ENCODE peak calls at places on chromosomes 7 and 10, in ten cellular contexts. O, X, P, R, W, B, V, I, J and M are unnamed samples. For H3K36me3, the result is how much of the 10 kb centered on the place peaks cover.

GRCh38 chr7:40469481-40469880 is 334.7 kb downstream of the SUGCT start:
- DNase-seq in X (no peak), W (no peak), B (no peak), P (no peak), V (no peak), I (no peak), J (peak), R (no peak), O (no peak), M (no peak)

GRCh38 chr7:1457949-1458675 is 1.2 kb downstream of the MICALL2 start:
- DNase-seq in O (no peak), P (no peak), V (no peak), X (no peak), W (no peak), J (no peak), I (no peak), B (no peak), R (no peak), M (no peak)

GRCh38 chr7:41978858-41979257 is 258.2 kb downstream of the GLI3 start:
- DNase-seq in X (no peak), B (no peak), I (no peak), W (no peak), V (no peak), J (no peak), O (no peak), P (no peak), R (no peak), M (no peak)

GRCh38 chr10:29386347-29386999 is 97.6 kb downstream of the LYZL1 start:
- DNase-seq in I (no peak), O (no peak), R (peak), X (no peak), W (peak), P (no peak), B (peak), V (no peak), J (no peak), M (no peak)

GRCh38 chr10:35928017-35928619 is 286.0 kb upstream of the FZD8 start:
- DNase-seq in O (no peak), X (no peak), V (no peak), R (no peak), B (no peak), I (no peak), J (no peak), P (no peak), W (no peak), M (no peak)

GRCh38 chr7:19754521-19755116 is 18.8 kb downstream of the TMEM196 start:
- DNase-seq in W (peak), I (no peak), R (peak), P (no peak), V (no peak), B (peak), O (peak), J (peak), X (no peak), M (no peak)

GRCh38 chr7:112254166-112254565 is 47.7 kb downstream of the ZNF277 start:
- DNase-seq in B (no peak), X (no peak), O (no peak), W (no peak), R (no peak), J (no peak), V (no peak), P (no peak), I (no peak), M (no peak)

GRCh38 chr10:11097686-11098085 is 80.0 kb downstream of the CELF2 start:
- DNase-seq in P (no peak), W (no peak), O (no peak), R (no peak), X (no peak), I (no peak), B (no peak), J (no peak), V (no peak), M (no peak)

GRCh38 chr7:32043688-32044087 is 26.5 kb downstream of the PDE1C start:
- DNase-seq in R (no peak), P (no peak), I (no peak), B (no peak), O (no peak), W (no peak), V (no peak), X (no peak), J (no peak), M (no peak)

GRCh38 chr10:129123428-129123827 is 343.6 kb upstream of the MGMT start:
- DNase-seq in J (no peak), I (no peak), V (no peak), B (no peak), O (no peak), P (no peak), R (no peak), X (no peak), W (no peak), M (no peak)

GRCh38 chr7:52369922-52370321 is 665.5 kb upstream of the POM121L12 start:
- DNase-seq in I (no peak), P (no peak), X (no peak), V (no peak), R (no peak), W (no peak), J (no peak), B (no peak), O (no peak), M (no peak)

GRCh38 chr7:39265912-39266591 is 288.3 kb downstream of the POU6F2 start:
- DNase-seq in V (no peak), X (no peak), W (peak), I (no peak), B (no peak), J (no peak), R (no peak), O (no peak), P (peak), M (no peak)

GRCh38 chr7:24741691-24742639 is 15.3 kb downstream of the GSDME start:
- DNase-seq in B (no peak), V (no peak), W (no peak), X (no peak), J (no peak), R (no peak), O (no peak), I (no peak), P (peak), M (no peak)

GRCh38 chr10:60044221-60044620 is 137.9 kb upstream of the CCDC6 start:
- DNase-seq in R (no peak), V (no peak), P (no peak), J (no peak), O (no peak), I (no peak), B (no peak), W (no peak), X (no peak), M (no peak)

GRCh38 chr7:8161398-8161828 is 100.6 kb downstream of the ICA1 start:
- DNase-seq in I (no peak), W (no peak), B (no peak), J (no peak), R (no peak), O (no peak), P (no peak), X (no peak), V (no peak), M (no peak)

GRCh38 chr7:16098058-16098457 is 323.3 kb downstream of the CRPPA start:
- DNase-seq in P (no peak), V (no peak), O (no peak), I (no peak), J (no peak), X (no peak), B (peak), W (no peak), R (no peak), M (no peak)

GRCh38 chr7:38542156-38542555 is 89.0 kb downstream of the AMPH start:
- DNase-seq in X (no peak), B (no peak), V (no peak), O (no peak), I (no peak), J (no peak), P (peak), R (no peak), W (no peak), M (no peak)

GRCh38 chr7:45122975-45123860 is 11.7 kb upstream of the TBRG4 start:
- DNase-seq in W (no peak), P (no peak), I (no peak), J (no peak), V (no peak), R (no peak), B (no peak), X (no peak), O (no peak), M (no peak)

GRCh38 chr7:22278660-22279059 is 78.3 kb downstream of the RAPGEF5 start:
- DNase-seq in P (no peak), B (peak), R (no peak), V (no peak), W (no peak), O (no peak), J (no peak), I (no peak), X (no peak), M (no peak)

GRCh38 chr10:45488365-45488764 is 114.3 kb downstream of the ALOX5 start:
- DNase-seq in J (no peak), W (no peak), X (no peak), B (no peak), I (no peak), V (no peak), R (no peak), P (no peak), O (no peak), M (no peak)

GRCh38 chr7:100803398-100804161 is 23.7 kb downstream of the EPHB4 start:
- DNase-seq in J (no peak), B (peak), X (peak), V (no peak), R (peak), P (peak), W (peak), I (peak), O (no peak), M (peak)

GRCh38 chr7:42068554-42069280 is 168.3 kb downstream of the GLI3 start:
- DNase-seq in J (no peak), P (no peak), B (no peak), W (peak), I (no peak), O (no peak), R (no peak), V (no peak), X (no peak), M (no peak)

GRCh38 chr10:22443200-22443881 is 98.0 kb downstream of the SPAG6 start:
- DNase-seq in J (no peak), B (no peak), W (no peak), X (no peak), I (no peak), P (peak), V (no peak), R (no peak), O (no peak), M (no peak)

DNA sequence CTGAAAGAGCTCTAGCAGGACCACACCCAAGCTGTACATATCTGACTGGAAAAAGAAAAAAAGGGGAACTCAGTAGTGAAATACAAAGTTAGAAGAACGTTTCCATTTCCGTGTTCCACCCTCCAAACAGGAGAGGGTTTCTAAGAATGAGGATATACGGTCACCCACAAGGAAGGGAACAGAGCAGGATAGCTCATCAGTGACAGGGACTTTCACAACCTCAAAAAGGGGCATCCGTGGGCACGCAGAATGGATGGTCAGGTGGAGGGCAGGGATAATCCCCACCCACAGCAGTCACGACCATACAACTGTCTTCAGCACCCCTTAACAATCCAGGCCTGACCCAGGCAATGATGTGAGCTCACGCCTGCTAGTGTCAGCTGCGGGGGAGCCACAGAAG is 4.3 kb upstream of the ANKRD61 start:
- DNase-seq in W (no peak), R (no peak), P (no peak), O (no peak), X (no peak), J (no peak), V (no peak), I (no peak), B (no peak), M (no peak)
- H3K36me3 ChIP-seq in W (half or more), R (half or more), P (half or more), O (under half), X (half or more), J (under half), V (under half), I (under half), B (under half), M (half or more)

DNA sequence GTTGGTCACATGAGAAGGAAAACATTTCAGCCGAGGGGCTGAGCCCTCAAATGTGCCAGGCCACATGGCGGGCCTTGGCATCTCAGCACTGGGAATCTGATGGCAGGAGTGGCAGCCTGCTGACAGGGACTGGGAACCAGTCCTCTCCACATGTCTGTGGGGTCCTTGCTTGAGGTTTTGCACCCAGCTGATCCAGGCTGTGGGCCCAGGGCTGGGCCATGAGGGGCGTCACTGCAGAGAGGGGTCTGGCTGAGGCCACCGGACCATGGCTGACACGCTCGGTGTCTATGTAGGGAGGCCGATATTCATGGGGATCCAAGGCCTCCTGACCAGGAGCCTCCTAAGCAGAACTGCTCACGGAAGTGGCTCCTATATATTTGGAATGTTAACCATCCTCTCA is 31.0 kb upstream of the PWWP2B start:
- DNase-seq in X (no peak), R (no peak), P (no peak), I (no peak), W (no peak), V (no peak), B (no peak), O (no peak), J (no peak), M (peak)
- TF ChIP-seq POLR2AphosphoS5 in X (no peak), R (no peak), P (no peak), I (no peak), W (no peak), V (no peak), B (no peak), O (no peak), J (no peak), M (no peak)

GRCh38 chr10:77981281-77981680 is 48.0 kb downstream of the POLR3A start:
- DNase-seq in B (no peak), W (no peak), R (no peak), X (no peak), O (no peak), J (no peak), I (no peak), P (no peak), V (no peak), M (peak)

GRCh38 chr10:77979221-77979620 is 50.1 kb downstream of the POLR3A start:
- DNase-seq in P (no peak), W (no peak), J (no peak), X (no peak), V (peak), R (no peak), O (no peak), B (no peak), I (no peak), M (peak)

GRCh38 chr10:77987671-77988070 is 41.6 kb downstream of the POLR3A start:
- DNase-seq in I (no peak), O (no peak), J (no peak), B (no peak), P (no peak), V (no peak), X (no peak), R (no peak), W (no peak), M (no peak)

GRCh38 chr10:77984986-77985385 is 44.3 kb downstream of the POLR3A start:
- DNase-seq in O (no peak), J (no peak), B (no peak), P (no peak), R (no peak), V (no peak), I (no peak), W (no peak), X (no peak), M (no peak)

GRCh38 chr10:77983384-77984341 is 45.7 kb downstream of the POLR3A start:
- DNase-seq in X (no peak), V (no peak), O (no peak), P (no peak), J (no peak), R (peak), I (no peak), W (no peak), B (peak), M (peak)
- H3K36me3 ChIP-seq in X (half or more), V (under half), O (half or more), P (half or more), J (under half), R (half or more), I (under half), W (half or more), B (under half), M (half or more)

GRCh38 chr10:71999360-72000072 is 35.3 kb downstream of the CHST3 start:
- DNase-seq in R (peak), X (no peak), J (no peak), B (peak), P (no peak), V (peak), I (no peak), W (peak), O (no peak), M (peak)

GRCh38 chr10:71998119-71998839 is 34.1 kb downstream of the CHST3 start:
- DNase-seq in O (no peak), P (no peak), J (no peak), B (no peak), W (no peak), V (no peak), R (no peak), X (peak), I (no peak), M (no peak)

GRCh38 chr10:71996598-71997371 is 32.6 kb downstream of the CHST3 start:
- DNase-seq in V (no peak), O (no peak), B (no peak), X (no peak), R (no peak), W (no peak), I (no peak), J (no peak), P (no peak), M (no peak)

GRCh38 chr10:71998840-71999194 is 34.6 kb downstream of the CHST3 start:
- DNase-seq in O (no peak), B (peak), V (no peak), X (peak), J (no peak), R (peak), I (no peak), P (no peak), W (no peak), M (peak)

DNA sequence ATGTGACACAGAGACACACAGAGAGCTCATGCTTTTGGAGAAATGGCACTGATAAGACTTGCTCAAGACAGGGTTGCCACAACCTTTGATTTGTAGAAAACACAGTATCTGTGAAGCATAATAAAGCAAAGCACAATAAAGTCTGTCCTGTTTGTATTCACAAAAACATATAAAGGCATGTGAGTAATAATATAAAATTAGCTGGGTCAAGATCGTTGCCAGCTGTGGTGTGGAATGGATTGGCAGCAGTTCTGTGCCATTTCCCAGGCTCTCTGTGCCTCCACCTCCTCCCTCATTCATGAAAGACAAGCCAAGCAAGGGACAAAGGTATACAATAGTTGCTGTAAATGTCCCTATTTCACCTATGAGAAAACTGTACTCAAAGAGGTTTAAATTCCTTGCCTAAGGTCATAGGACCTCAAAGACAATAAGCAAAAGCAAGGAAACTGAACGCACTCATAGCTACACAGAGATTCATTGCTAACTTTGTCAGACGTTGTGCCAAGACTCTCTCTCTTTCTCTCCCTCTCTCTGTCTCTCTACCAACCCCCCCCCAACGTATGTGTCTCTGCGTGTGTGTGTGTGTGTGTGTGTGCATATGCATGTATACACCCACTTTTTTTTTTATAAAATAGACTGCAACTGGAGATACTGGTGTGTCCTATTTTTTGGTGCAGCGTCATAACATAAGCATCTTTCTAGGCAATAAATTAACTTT is 31.8 kb downstream of the CHST3 start:
- DNase-seq in R (no peak), J (no peak), B (peak), W (no peak), I (no peak), X (no peak), V (no peak), P (no peak), O (no peak), M (no peak)
- TF ChIP-seq POLR2AphosphoS5 in R (no peak), J (no peak), B (no peak), W (no peak), I (no peak), X (no peak), V (no peak), P (no peak), O (no peak), M (peak)

GRCh38 chr7:65975814-65976445 is 6.1 kb downstream of the GUSB start:
- DNase-seq in J (no peak), O (no peak), I (no peak), V (no peak), B (no peak), W (peak), R (no peak), P (no peak), X (no peak), M (peak)

GRCh38 chr7:65971021-65971420 is 11.0 kb downstream of the GUSB start:
- DNase-seq in I (no peak), J (no peak), R (no peak), P (no peak), W (no peak), V (no peak), O (no peak), X (peak), B (no peak), M (peak)

GRCh38 chr7:65974876-65975275 is 7.1 kb downstream of the GUSB start:
- DNase-seq in P (no peak), V (no peak), R (no peak), W (no peak), O (no peak), B (no peak), I (no peak), X (no peak), J (no peak), M (peak)

GRCh38 chr7:65974191-65974801 is 7.7 kb downstream of the GUSB start:
- DNase-seq in V (peak), J (no peak), W (no peak), B (no peak), I (peak), P (no peak), X (no peak), O (no peak), R (no peak), M (peak)

GRCh38 chr7:65972976-65973375 is 9.0 kb downstream of the GUSB start:
- DNase-seq in P (no peak), R (no peak), J (no peak), V (no peak), W (no peak), O (no peak), B (no peak), I (peak), X (no peak), M (peak)
- H3K36me3 ChIP-seq in P (half or more), R (under half), J (under half), V (under half), W (under half), O (under half), B (under half), I (under half), X (half or more), M (under half)